ENCODE peak calls at places on chromosomes 3 and 15, in six cellular contexts. One of them, this sample, is unnamed.

GRCh38 chr3:21531909-21532308 is 219.1 kb downstream of the ZNF385D start:
- DNase-seq in prostate gland: no peak
- DNase-seq in choroid plexus epithelial cell: no peak
- DNase-seq in H1: no peak
- DNase-seq in psoas muscle: no peak
- DNase-seq in heart left ventricle: no peak
- DNase-seq in this sample: no peak

GRCh38 chr15:35136552-35136951 is 51.5 kb upstream of the NANOGP8 start:
- DNase-seq in prostate gland: no peak
- DNase-seq in choroid plexus epithelial cell: no peak
- DNase-seq in H1: no peak
- DNase-seq in psoas muscle: no peak
- DNase-seq in heart left ventricle: no peak
- DNase-seq in this sample: no peak

GRCh38 chr3:55434789-55435188 is 52.3 kb downstream of the WNT5A start:
- DNase-seq in prostate gland: no peak
- DNase-seq in choroid plexus epithelial cell: peak
- DNase-seq in H1: peak
- DNase-seq in psoas muscle: no peak
- DNase-seq in heart left ventricle: no peak
- DNase-seq in this sample: peak

GRCh38 chr3:38151667-38152265 is 13.3 kb downstream of the MYD88 start:
- DNase-seq in prostate gland: no peak
- DNase-seq in choroid plexus epithelial cell: no peak
- DNase-seq in H1: no peak
- DNase-seq in psoas muscle: no peak
- DNase-seq in heart left ventricle: no peak
- DNase-seq in this sample: no peak

GRCh38 chr15:41993447-41994170 is 21.3 kb upstream of the EHD4 start:
- DNase-seq in prostate gland: no peak
- DNase-seq in choroid plexus epithelial cell: no peak
- DNase-seq in H1: no peak
- DNase-seq in psoas muscle: no peak
- DNase-seq in heart left ventricle: no peak
- DNase-seq in this sample: no peak

GRCh38 chr3:178950676-178951075 is 120.9 kb downstream of the ZMAT3 start:
- DNase-seq in prostate gland: no peak
- DNase-seq in choroid plexus epithelial cell: peak
- DNase-seq in H1: no peak
- DNase-seq in psoas muscle: no peak
- DNase-seq in heart left ventricle: no peak
- DNase-seq in this sample: no peak

GRCh38 chr3:41207355-41207754 is 8.1 kb downstream of the CTNNB1 start:
- DNase-seq in prostate gland: no peak
- DNase-seq in choroid plexus epithelial cell: no peak
- DNase-seq in H1: no peak
- DNase-seq in psoas muscle: no peak
- DNase-seq in heart left ventricle: no peak
- DNase-seq in this sample: no peak

GRCh38 chr3:109050591-109051167 is 67.3 kb downstream of the MORC1 start:
- DNase-seq in prostate gland: no peak
- DNase-seq in choroid plexus epithelial cell: peak
- DNase-seq in H1: no peak
- DNase-seq in psoas muscle: no peak
- DNase-seq in heart left ventricle: no peak
- DNase-seq in this sample: no peak

GRCh38 chr3:56196700-56197099 is 271.6 kb downstream of the ERC2 start:
- DNase-seq in prostate gland: no peak
- DNase-seq in choroid plexus epithelial cell: no peak
- DNase-seq in H1: no peak
- DNase-seq in psoas muscle: no peak
- DNase-seq in heart left ventricle: no peak
- DNase-seq in this sample: no peak

GRCh38 chr15:81315452-81316203 is 8.3 kb downstream of the STARD5 start:
- DNase-seq in prostate gland: no peak
- DNase-seq in choroid plexus epithelial cell: no peak
- DNase-seq in H1: no peak
- DNase-seq in psoas muscle: no peak
- DNase-seq in heart left ventricle: no peak
- DNase-seq in this sample: no peak

GRCh38 chr3:66971245-66971644 is 26.9 kb upstream of the KBTBD8 start:
- DNase-seq in prostate gland: no peak
- DNase-seq in choroid plexus epithelial cell: no peak
- DNase-seq in H1: no peak
- DNase-seq in psoas muscle: no peak
- DNase-seq in heart left ventricle: no peak
- DNase-seq in this sample: no peak
- H3K4me3 ChIP-seq in prostate gland: no peak
- H3K4me3 ChIP-seq in choroid plexus epithelial cell: no peak
- H3K4me3 ChIP-seq in H1: no peak
- H3K4me3 ChIP-seq in psoas muscle: no peak
- H3K4me3 ChIP-seq in heart left ventricle: no peak
- H3K4me3 ChIP-seq in this sample: no peak

GRCh38 chr15:90611157-90611556 is 81.4 kb downstream of the CRTC3 start:
- DNase-seq in prostate gland: no peak
- DNase-seq in choroid plexus epithelial cell: no peak
- DNase-seq in H1: no peak
- DNase-seq in psoas muscle: no peak
- DNase-seq in heart left ventricle: peak
- DNase-seq in this sample: no peak
- H3K4me3 ChIP-seq in prostate gland: no peak
- H3K4me3 ChIP-seq in choroid plexus epithelial cell: no peak
- H3K4me3 ChIP-seq in H1: no peak
- H3K4me3 ChIP-seq in psoas muscle: no peak
- H3K4me3 ChIP-seq in heart left ventricle: no peak
- H3K4me3 ChIP-seq in this sample: no peak

GRCh38 chr3:172892158-172892557 is 141.6 kb downstream of the ECT2 start:
- DNase-seq in prostate gland: no peak
- DNase-seq in choroid plexus epithelial cell: peak
- DNase-seq in H1: no peak
- DNase-seq in psoas muscle: no peak
- DNase-seq in heart left ventricle: no peak
- DNase-seq in this sample: peak
- H3K4me3 ChIP-seq in prostate gland: no peak
- H3K4me3 ChIP-seq in choroid plexus epithelial cell: no peak
- H3K4me3 ChIP-seq in H1: no peak
- H3K4me3 ChIP-seq in psoas muscle: no peak
- H3K4me3 ChIP-seq in heart left ventricle: no peak
- H3K4me3 ChIP-seq in this sample: no peak

GRCh38 chr3:49719214-49719884 is at the start of gene AMIGO3:
- DNase-seq in prostate gland: peak
- DNase-seq in choroid plexus epithelial cell: peak
- DNase-seq in H1: peak
- DNase-seq in psoas muscle: peak
- DNase-seq in heart left ventricle: peak
- DNase-seq in this sample: peak

GRCh38 chr3:49716169-49716568 is 3.3 kb downstream of the AMIGO3 start:
- DNase-seq in prostate gland: no peak
- DNase-seq in choroid plexus epithelial cell: no peak
- DNase-seq in H1: no peak
- DNase-seq in psoas muscle: no peak
- DNase-seq in heart left ventricle: no peak
- DNase-seq in this sample: no peak

GRCh38 chr3:49716691-49717538 is 2.6 kb downstream of the AMIGO3 start:
- DNase-seq in prostate gland: no peak
- DNase-seq in choroid plexus epithelial cell: no peak
- DNase-seq in H1: peak
- DNase-seq in psoas muscle: no peak
- DNase-seq in heart left ventricle: no peak
- DNase-seq in this sample: no peak

GRCh38 chr3:49718419-49719213 is 868 bp downstream of the AMIGO3 start:
- DNase-seq in prostate gland: no peak
- DNase-seq in choroid plexus epithelial cell: no peak
- DNase-seq in H1: peak
- DNase-seq in psoas muscle: no peak
- DNase-seq in heart left ventricle: no peak
- DNase-seq in this sample: no peak

GRCh38 chr3:49717539-49718418 is 1.7 kb downstream of the AMIGO3 start:
- DNase-seq in prostate gland: no peak
- DNase-seq in choroid plexus epithelial cell: no peak
- DNase-seq in H1: peak
- DNase-seq in psoas muscle: no peak
- DNase-seq in heart left ventricle: no peak
- DNase-seq in this sample: no peak
- H3K4me3 ChIP-seq in prostate gland: no peak
- H3K4me3 ChIP-seq in choroid plexus epithelial cell: no peak
- H3K4me3 ChIP-seq in H1: no peak
- H3K4me3 ChIP-seq in psoas muscle: no peak
- H3K4me3 ChIP-seq in heart left ventricle: no peak
- H3K4me3 ChIP-seq in this sample: no peak

This sample was measured in SJSA1.